ENCODE peak calls at places on chromosomes 12 and 14, in five cellular contexts. D is HepG2, Q is fibroblast of villous mesenchyme, V is kidney epithelial cell, X is nephron progenitor cell. T is an unnamed sample.

GRCh38 chr12:4284306-4284705 is 10.7 kb downstream of the CCND2 start:
- DNase-seq in D (no peak), Q (no peak), V (no peak), X (no peak), T (no peak)

GRCh38 chr12:46300906-46301305 is 32.1 kb upstream of the SLC38A1 start:
- DNase-seq in D (no peak), Q (peak), V (no peak), X (no peak), T (no peak)

GRCh38 chr12:20492251-20492728 is 124.0 kb downstream of the PDE3A start:
- DNase-seq in D (no peak), Q (peak), V (peak), X (no peak), T (no peak)

GRCh38 chr12:96213869-96214268 is 19.7 kb downstream of the ELK3 start:
- DNase-seq in D (no peak), Q (no peak), V (no peak), X (no peak), T (no peak)

GRCh38 chr12:111248981-111249380 is 119.9 kb downstream of the PHETA1 start:
- DNase-seq in D (no peak), Q (no peak), V (no peak), X (no peak), T (no peak)

GRCh38 chr12:68420225-68421008 is 88.3 kb upstream of the MDM1 start:
- DNase-seq in D (no peak), Q (no peak), V (no peak), X (no peak), T (no peak)

GRCh38 chr14:31000629-31001338 is 24.7 kb upstream of the AP4S1 start:
- DNase-seq in D (no peak), Q (no peak), V (no peak), X (no peak), T (no peak)

GRCh38 chr14:85943187-85943586 is 413.2 kb downstream of the FLRT2 start:
- DNase-seq in D (no peak), Q (no peak), V (no peak), X (no peak), T (no peak)

GRCh38 chr14:32404784-32405573 is 75.9 kb downstream of the AKAP6 start:
- DNase-seq in D (no peak), Q (no peak), V (no peak), X (no peak), T (no peak)

GRCh38 chr14:84584526-84584925 is 945.4 kb upstream of the FLRT2 start:
- DNase-seq in D (no peak), Q (no peak), V (no peak), X (no peak), T (no peak)

GRCh38 chr14:91377700-91378652 is 39.6 kb downstream of the CCDC88C start:
- DNase-seq in D (no peak), Q (peak), V (no peak), X (no peak), T (no peak)

GRCh38 chr12:48768736-48769135 is 20.2 kb downstream of the ADCY6 start:
- DNase-seq in D (no peak), Q (no peak), V (no peak), X (no peak), T (no peak)

GRCh38 chr12:45285717-45286116 is 69.8 kb downstream of the ANO6 start:
- DNase-seq in D (no peak), Q (no peak), V (no peak), X (no peak), T (no peak)

GRCh38 chr12:110658882-110659281 is 30.0 kb downstream of the HVCN1 start:
- DNase-seq in D (no peak), Q (no peak), V (no peak), X (no peak), T (no peak)

GRCh38 chr12:47812797-47813490 is 6.8 kb downstream of the HDAC7 start:
- DNase-seq in D (peak), Q (peak), V (no peak), X (peak), T (no peak)

GRCh38 chr12:56630180-56630632 is at the start of gene BAZ2A:
- DNase-seq in D (peak), Q (peak), V (no peak), X (peak), T (no peak)

GRCh38 chr12:117590386-117590785 is 229.0 kb upstream of the NOS1 start:
- DNase-seq in D (no peak), Q (no peak), V (no peak), X (no peak), T (no peak)

GRCh38 chr12:62660763-62661162 is 194.1 kb downstream of the MON2 start:
- DNase-seq in D (no peak), Q (peak), V (peak), X (no peak), T (no peak)

GRCh38 chr12:90653051-90653450 is 301.9 kb downstream of the CCER1 start:
- DNase-seq in D (no peak), Q (peak), V (no peak), X (no peak), T (no peak)

GRCh38 chr12:80264891-80265290 is 165.6 kb downstream of the OTOGL start:
- DNase-seq in D (no peak), Q (no peak), V (no peak), X (no peak), T (no peak)

GRCh38 chr12:34400423-34400881 is 378.2 kb downstream of the ALG10 start:
- DNase-seq in D (no peak), Q (no peak), V (no peak), X (no peak), T (no peak)

GRCh38 chr14:35534884-35535793 is 1.2 kb downstream of the INSM2 start:
- DNase-seq in D (peak), Q (peak), V (no peak), X (peak), T (no peak)

GRCh38 chr12:24661657-24662096 is 287.2 kb downstream of the BCAT1 start:
- DNase-seq in D (peak), Q (peak), V (peak), X (no peak), T (no peak)

GRCh38 chr12:24759155-24759554 is 189.7 kb downstream of the BCAT1 start:
- DNase-seq in D (peak), Q (peak), V (no peak), X (no peak), T (no peak)

GRCh38 chr12:10191865-10192264 is 13.0 kb downstream of the TMEM52B start:
- DNase-seq in D (no peak), Q (peak), V (no peak), X (no peak), T (no peak)

GRCh38 chr12:62194616-62195015 is 65.6 kb upstream of the USP15 start:
- DNase-seq in D (no peak), Q (peak), V (no peak), X (no peak), T (no peak)

GRCh38 chr12:69896653-69897381 is 71.8 kb downstream of the MYRFL start:
- DNase-seq in D (no peak), Q (no peak), V (no peak), X (no peak), T (no peak)

GRCh38 chr14:29637406-29637805 is 290.2 kb downstream of the PRKD1 start:
- DNase-seq in D (no peak), Q (peak), V (peak), X (no peak), T (peak)

GRCh38 chr14:90981658-90982057 is 78.8 kb downstream of the RPS6KA5 start:
- DNase-seq in D (no peak), Q (peak), V (no peak), X (no peak), T (peak)

GRCh38 chr14:91891721-91892220 is 24.4 kb upstream of the TC2N start:
- DNase-seq in D (no peak), Q (no peak), V (no peak), X (no peak), T (no peak)

GRCh38 chr14:44010071-44010470 is 497.0 kb downstream of the FSCB start:
- DNase-seq in D (no peak), Q (no peak), V (no peak), X (no peak), T (peak)

GRCh38 chr14:31207746-31208545 is at the start of gene HECTD1:
- DNase-seq in D (peak), Q (peak), V (peak), X (peak), T (peak)

GRCh38 chr12:53051058-53051880 is 1.4 kb downstream of the TNS2 start:
- DNase-seq in D (peak), Q (peak), V (no peak), X (peak), T (no peak)

GRCh38 chr12:131896080-131896810 is 1.8 kb downstream of the ULK1 start:
- DNase-seq in D (peak), Q (peak), V (peak), X (peak), T (peak)

GRCh38 chr12:131897276-131897675 is 2.9 kb downstream of the ULK1 start:
- DNase-seq in D (no peak), Q (no peak), V (no peak), X (no peak), T (no peak)

GRCh38 chr12:131897875-131898274 is 3.5 kb downstream of the ULK1 start:
- DNase-seq in D (no peak), Q (no peak), V (no peak), X (no peak), T (no peak)

GRCh38 chr12:131895640-131896079 is 1.2 kb downstream of the ULK1 start:
- DNase-seq in D (no peak), Q (peak), V (no peak), X (no peak), T (no peak)

DNA sequence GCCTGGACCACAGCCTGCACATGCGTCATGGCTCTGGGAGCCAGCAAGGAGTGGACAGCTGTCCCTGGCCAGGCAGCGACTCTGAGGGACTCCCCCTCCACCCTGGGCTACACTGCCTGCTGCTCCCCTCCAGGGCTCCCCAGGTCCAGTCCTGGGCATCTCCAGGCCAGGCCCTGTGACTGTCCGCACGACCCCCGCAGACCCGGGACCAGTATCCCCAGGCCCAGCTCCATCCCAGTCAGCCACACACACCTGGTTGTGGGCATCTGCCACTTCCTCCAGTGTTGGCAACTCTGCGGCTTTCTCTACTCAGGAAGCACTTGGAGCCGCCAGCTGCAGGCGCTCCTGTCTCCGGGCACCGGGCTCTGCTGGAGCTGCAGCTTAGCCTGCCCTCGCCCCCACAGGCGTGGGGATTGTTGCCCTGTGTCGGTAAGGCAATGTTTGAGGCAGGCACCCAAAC is 2.4 kb downstream of the ULK1 start:
- DNase-seq in D (no peak), Q (no peak), V (peak), X (no peak), T (peak)
- TF ChIP-seq CTCF in D (no peak), Q (no peak), V (no peak), X (no peak), T (no peak)

DNA sequence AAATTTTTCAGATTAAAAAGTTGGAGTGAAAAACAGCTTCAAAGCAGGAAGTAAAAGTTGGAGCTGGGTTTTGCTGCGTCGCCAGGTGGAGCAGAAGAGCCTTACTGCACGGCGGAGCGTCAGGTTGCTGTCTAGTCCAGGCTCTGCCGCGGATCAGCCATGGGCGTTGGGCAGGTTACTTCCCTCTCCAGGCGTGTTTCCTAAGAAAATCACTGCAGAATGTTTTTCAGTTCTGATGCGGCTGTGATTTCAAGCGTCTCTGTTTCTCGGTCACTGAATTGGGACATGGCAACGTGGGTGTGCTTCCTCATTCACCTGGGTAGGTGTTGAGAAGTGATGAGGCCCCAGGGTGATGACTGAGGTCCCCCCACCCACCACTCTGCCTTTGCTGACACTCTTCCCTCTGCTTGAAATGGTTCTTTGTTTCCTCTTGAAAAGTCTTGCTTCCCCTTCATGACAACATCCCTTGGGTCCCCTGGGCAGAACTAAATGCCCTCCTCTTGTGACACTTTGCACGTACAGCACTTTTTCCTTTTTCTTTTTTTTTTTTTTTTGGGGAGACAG is 7.6 kb downstream of the EVL start:
- DNase-seq in D (no peak), Q (no peak), V (no peak), X (no peak), T (no peak)
- TF ChIP-seq CTCF in D (no peak), Q (no peak), V (peak), X (no peak), T (no peak)

DNA sequence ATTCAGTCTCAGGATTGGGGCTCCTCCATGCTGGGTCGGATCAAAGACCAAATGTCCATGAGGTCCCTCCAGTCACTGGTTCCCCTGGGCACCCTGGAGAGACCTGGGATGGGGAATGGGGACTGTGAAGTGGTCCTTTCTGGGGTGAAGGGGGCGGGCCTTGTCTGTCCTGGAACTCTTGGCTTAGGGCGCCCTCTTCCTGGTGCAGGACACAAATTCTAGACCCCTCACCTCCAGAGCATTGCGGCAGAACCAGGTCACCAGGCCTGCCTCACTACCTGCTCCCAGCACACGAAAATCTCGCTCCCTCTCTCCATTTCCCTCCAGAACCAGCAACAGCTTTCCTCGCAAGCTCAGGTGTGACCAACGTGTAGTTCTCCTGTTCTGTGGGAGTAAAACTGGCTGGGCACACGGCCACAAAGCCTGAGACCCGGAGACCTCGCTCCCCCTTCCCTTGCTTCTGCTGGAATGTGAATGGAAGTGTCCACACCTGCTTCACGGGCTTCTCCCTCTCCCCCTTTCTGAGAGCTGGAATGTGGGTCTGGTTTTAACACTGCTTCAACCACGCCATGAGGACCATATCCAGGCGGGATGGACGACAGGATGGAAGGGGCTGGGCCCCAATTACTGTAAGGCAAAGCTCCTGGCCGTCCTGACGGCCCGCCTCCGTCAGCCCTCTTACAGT is 112.7 kb downstream of the SCARB1 start:
- DNase-seq in D (no peak), Q (no peak), V (no peak), X (peak), T (no peak)
- TF ChIP-seq CTCF in D (peak), Q (peak), V (peak), X (no peak), T (peak)

GRCh38 chr12:28963554-28963953 is 185.5 kb upstream of the FAR2 start:
- DNase-seq in D (no peak), Q (peak), V (no peak), X (no peak), T (peak)
- TF ChIP-seq CTCF in D (no peak), Q (peak), V (no peak), X (peak), T (peak)

GRCh38 chr12:98424726-98425401 is 90.5 kb upstream of the TMPO start:
- DNase-seq in D (peak), Q (peak), V (peak), X (peak), T (no peak)
- TF ChIP-seq CTCF in D (peak), Q (peak), V (peak), X (peak), T (peak)

GRCh38 chr12:122111070-122111750 is 32.7 kb downstream of the MLXIP start:
- DNase-seq in D (no peak), Q (no peak), V (no peak), X (no peak), T (peak)
- TF ChIP-seq CTCF in D (no peak), Q (no peak), V (no peak), X (no peak), T (no peak)

GRCh38 chr14:23300687-23301223 is 1.9 kb downstream of the PPP1R3E start:
- DNase-seq in D (peak), Q (peak), V (no peak), X (no peak), T (no peak)

GRCh38 chr14:23299986-23300686 is 2.5 kb downstream of the PPP1R3E start:
- DNase-seq in D (no peak), Q (peak), V (no peak), X (no peak), T (no peak)

GRCh38 chr14:23299186-23299521 is 3.5 kb downstream of the PPP1R3E start:
- DNase-seq in D (no peak), Q (no peak), V (no peak), X (no peak), T (no peak)

GRCh38 chr14:23297878-23298277 is 4.8 kb downstream of the PPP1R3E start:
- DNase-seq in D (no peak), Q (no peak), V (no peak), X (no peak), T (no peak)

GRCh38 chr14:23299558-23299957 is 3.1 kb downstream of the PPP1R3E start:
- DNase-seq in D (peak), Q (peak), V (no peak), X (no peak), T (no peak)
- TF ChIP-seq CTCF in D (peak), Q (peak), V (peak), X (peak), T (peak)